ENCODE peak calls at places on chromosome 13, in six cellular contexts. One of them, this sample, is unnamed. For H3K36me3, the result is how much of the 10 kb centered on the place peaks cover.

GRCh38 chr13:97977376-97977705 is 23.9 kb downstream of the IPO5 start:
- DNase-seq in colonic mucosa: no peak
- DNase-seq in astrocyte: no peak
- DNase-seq in upper lobe of right lung: no peak
- DNase-seq in suprapubic skin: no peak
- DNase-seq in ascending aorta: no peak
- DNase-seq in this sample: no peak

GRCh38 chr13:105121221-105121620 is 1414.2 kb downstream of the EFNB2 start:
- DNase-seq in ascending aorta: no peak
- DNase-seq in suprapubic skin: no peak
- DNase-seq in astrocyte: no peak
- DNase-seq in colonic mucosa: no peak
- DNase-seq in upper lobe of right lung: no peak
- DNase-seq in this sample: no peak

GRCh38 chr13:66312312-66313087 is 917.6 kb downstream of the PCDH9 start:
- DNase-seq in upper lobe of right lung: no peak
- DNase-seq in suprapubic skin: no peak
- DNase-seq in ascending aorta: no peak
- DNase-seq in colonic mucosa: peak
- DNase-seq in astrocyte: peak
- DNase-seq in this sample: no peak

GRCh38 chr13:39311619-39312018 is 273.4 kb downstream of the NHLRC3 start:
- DNase-seq in upper lobe of right lung: no peak
- DNase-seq in astrocyte: peak
- DNase-seq in ascending aorta: no peak
- DNase-seq in colonic mucosa: no peak
- DNase-seq in suprapubic skin: no peak
- DNase-seq in this sample: no peak

GRCh38 chr13:72657379-72657778 is 70.0 kb downstream of the MZT1 start:
- DNase-seq in suprapubic skin: no peak
- DNase-seq in ascending aorta: no peak
- DNase-seq in astrocyte: no peak
- DNase-seq in upper lobe of right lung: no peak
- DNase-seq in colonic mucosa: no peak
- DNase-seq in this sample: no peak

GRCh38 chr13:28355822-28356371 is 139.0 kb downstream of the FLT1 start:
- DNase-seq in astrocyte: peak
- DNase-seq in colonic mucosa: no peak
- DNase-seq in ascending aorta: no peak
- DNase-seq in upper lobe of right lung: no peak
- DNase-seq in suprapubic skin: no peak
- DNase-seq in this sample: no peak

GRCh38 chr13:35365885-35366284 is 110.6 kb downstream of the MAB21L1 start:
- DNase-seq in astrocyte: no peak
- DNase-seq in upper lobe of right lung: no peak
- DNase-seq in ascending aorta: no peak
- DNase-seq in suprapubic skin: no peak
- DNase-seq in colonic mucosa: no peak
- DNase-seq in this sample: no peak

GRCh38 chr13:95924389-95924994 is 128.7 kb downstream of the UGGT2 start:
- DNase-seq in astrocyte: peak
- DNase-seq in colonic mucosa: no peak
- DNase-seq in upper lobe of right lung: no peak
- DNase-seq in ascending aorta: no peak
- DNase-seq in suprapubic skin: no peak
- DNase-seq in this sample: no peak

GRCh38 chr13:113034451-113035208 is 65.6 kb downstream of the MCF2L start:
- DNase-seq in ascending aorta: no peak
- DNase-seq in upper lobe of right lung: no peak
- DNase-seq in colonic mucosa: peak
- DNase-seq in suprapubic skin: no peak
- DNase-seq in astrocyte: peak
- DNase-seq in this sample: no peak

GRCh38 chr13:28983661-28984060 is 163.5 kb downstream of the MTUS2 start:
- DNase-seq in upper lobe of right lung: no peak
- DNase-seq in ascending aorta: no peak
- DNase-seq in suprapubic skin: no peak
- DNase-seq in colonic mucosa: no peak
- DNase-seq in astrocyte: no peak
- DNase-seq in this sample: no peak

GRCh38 chr13:99496322-99497142 is 4.7 kb upstream of the TM9SF2 start:
- DNase-seq in upper lobe of right lung: no peak
- DNase-seq in suprapubic skin: peak
- DNase-seq in colonic mucosa: peak
- DNase-seq in ascending aorta: peak
- DNase-seq in astrocyte: peak
- DNase-seq in this sample: no peak

GRCh38 chr13:60591348-60591747 is 194.3 kb downstream of the TDRD3 start:
- DNase-seq in colonic mucosa: no peak
- DNase-seq in suprapubic skin: no peak
- DNase-seq in astrocyte: peak
- DNase-seq in upper lobe of right lung: no peak
- DNase-seq in ascending aorta: no peak
- DNase-seq in this sample: no peak

GRCh38 chr13:44063467-44063866 is 183.8 kb downstream of the LACC1 start:
- DNase-seq in colonic mucosa: no peak
- DNase-seq in astrocyte: no peak
- DNase-seq in upper lobe of right lung: no peak
- DNase-seq in suprapubic skin: no peak
- DNase-seq in ascending aorta: no peak
- DNase-seq in this sample: no peak

GRCh38 chr13:72137782-72138181 is 270.8 kb upstream of the DACH1 start:
- DNase-seq in astrocyte: no peak
- DNase-seq in ascending aorta: no peak
- DNase-seq in upper lobe of right lung: no peak
- DNase-seq in suprapubic skin: no peak
- DNase-seq in colonic mucosa: no peak
- DNase-seq in this sample: no peak

GRCh38 chr13:94557836-94558235 is 38.1 kb downstream of the TGDS start:
- DNase-seq in suprapubic skin: no peak
- DNase-seq in astrocyte: no peak
- DNase-seq in upper lobe of right lung: no peak
- DNase-seq in ascending aorta: no peak
- DNase-seq in colonic mucosa: no peak
- DNase-seq in this sample: no peak

GRCh38 chr13:113526466-113527220 is 36.1 kb upstream of the DCUN1D2 start:
- DNase-seq in ascending aorta: no peak
- DNase-seq in suprapubic skin: no peak
- DNase-seq in upper lobe of right lung: no peak
- DNase-seq in colonic mucosa: no peak
- DNase-seq in astrocyte: no peak
- DNase-seq in this sample: no peak

GRCh38 chr13:49351871-49352270 is 92.0 kb downstream of the CAB39L start:
- DNase-seq in ascending aorta: no peak
- DNase-seq in astrocyte: peak
- DNase-seq in upper lobe of right lung: no peak
- DNase-seq in colonic mucosa: no peak
- DNase-seq in suprapubic skin: no peak
- DNase-seq in this sample: no peak

GRCh38 chr13:48636550-48636949 is 17.2 kb upstream of the CYSLTR2 start:
- DNase-seq in colonic mucosa: no peak
- DNase-seq in suprapubic skin: no peak
- DNase-seq in ascending aorta: no peak
- DNase-seq in astrocyte: peak
- DNase-seq in upper lobe of right lung: no peak
- DNase-seq in this sample: no peak

GRCh38 chr13:64075543-64076271 is 2660.1 kb upstream of the PCDH20 start:
- DNase-seq in colonic mucosa: no peak
- DNase-seq in upper lobe of right lung: no peak
- DNase-seq in suprapubic skin: no peak
- DNase-seq in ascending aorta: no peak
- DNase-seq in astrocyte: no peak
- DNase-seq in this sample: no peak

DNA sequence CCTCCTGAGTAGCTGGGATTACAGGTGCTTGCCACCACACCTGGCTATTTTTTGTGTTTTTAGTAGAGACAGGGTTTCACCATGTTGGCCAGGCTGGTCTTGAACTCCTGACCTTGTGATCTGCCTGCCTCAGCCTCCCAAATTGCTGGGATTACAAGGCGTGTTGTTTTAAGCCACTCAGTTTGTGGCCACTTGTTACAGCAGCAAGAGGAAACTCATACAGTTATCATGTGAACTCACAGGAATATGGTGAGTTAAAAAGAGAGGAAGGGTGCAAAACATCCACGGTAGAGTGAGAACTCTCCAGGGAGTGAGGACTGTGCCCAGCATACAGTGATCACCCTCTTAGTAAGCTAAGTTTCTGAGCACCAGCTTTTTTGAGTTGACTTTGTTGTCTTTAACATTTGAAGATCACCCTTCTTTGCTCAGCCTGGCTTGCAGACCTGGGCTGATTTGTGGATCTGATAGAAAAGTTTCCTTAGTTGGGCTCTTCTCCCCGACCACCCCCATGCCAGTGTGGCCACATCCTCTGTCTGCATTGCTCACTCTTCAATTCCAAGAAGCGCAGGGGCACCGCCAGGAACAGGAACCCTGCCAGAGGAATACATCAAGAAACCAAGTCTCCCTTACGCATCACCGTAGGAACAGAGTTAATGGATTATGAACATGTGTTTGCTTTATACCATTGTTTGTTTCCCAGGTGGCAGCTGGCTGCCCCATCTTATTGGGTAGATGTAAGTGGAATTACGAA is 16.0 kb downstream of the ALOX5AP start:
- DNase-seq in upper lobe of right lung: no peak
- DNase-seq in suprapubic skin: no peak
- DNase-seq in ascending aorta: no peak
- DNase-seq in colonic mucosa: no peak
- DNase-seq in astrocyte: peak
- DNase-seq in this sample: no peak
- H3K36me3 ChIP-seq in upper lobe of right lung: under half
- H3K36me3 ChIP-seq in suprapubic skin: under half
- H3K36me3 ChIP-seq in ascending aorta: under half
- H3K36me3 ChIP-seq in colonic mucosa: under half
- H3K36me3 ChIP-seq in astrocyte: under half
- H3K36me3 ChIP-seq in this sample: under half

DNA sequence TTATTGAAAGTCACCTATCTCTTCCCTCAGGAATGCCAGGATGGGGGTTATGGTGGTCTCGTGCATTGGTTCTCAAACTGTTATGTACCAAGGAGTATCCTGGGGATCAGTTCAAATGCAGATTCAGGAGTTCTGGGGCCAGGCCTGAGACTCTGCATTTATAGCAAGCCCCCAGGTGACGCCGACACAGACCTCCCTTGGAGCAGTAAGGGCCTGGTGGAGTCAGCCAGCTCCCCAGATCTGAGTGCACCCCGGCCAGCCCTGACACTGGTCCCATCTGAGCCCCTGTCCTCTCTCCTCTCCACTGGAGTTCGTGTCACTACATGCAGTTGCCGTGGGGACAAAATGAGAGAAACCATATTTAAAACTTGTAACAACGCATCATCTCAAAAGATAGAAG is 112.9 kb downstream of the COL4A2 start:
- DNase-seq in ascending aorta: no peak
- DNase-seq in suprapubic skin: no peak
- DNase-seq in upper lobe of right lung: no peak
- DNase-seq in colonic mucosa: no peak
- DNase-seq in astrocyte: no peak
- DNase-seq in this sample: no peak
- H3K36me3 ChIP-seq in ascending aorta: under half
- H3K36me3 ChIP-seq in suprapubic skin: under half
- H3K36me3 ChIP-seq in upper lobe of right lung: under half
- H3K36me3 ChIP-seq in colonic mucosa: under half
- H3K36me3 ChIP-seq in astrocyte: under half
- H3K36me3 ChIP-seq in this sample: under half

GRCh38 chr13:106568225-106569003 is 477 bp upstream of the ARGLU1 start:
- DNase-seq in colonic mucosa: no peak
- DNase-seq in suprapubic skin: no peak
- DNase-seq in ascending aorta: no peak
- DNase-seq in upper lobe of right lung: no peak
- DNase-seq in astrocyte: no peak
- DNase-seq in this sample: no peak

GRCh38 chr13:106566682-106567420 is 1.1 kb downstream of the ARGLU1 start:
- DNase-seq in suprapubic skin: no peak
- DNase-seq in colonic mucosa: peak
- DNase-seq in ascending aorta: peak
- DNase-seq in astrocyte: peak
- DNase-seq in upper lobe of right lung: peak
- DNase-seq in this sample: peak

GRCh38 chr13:106562301-106562700 is 5.6 kb downstream of the ARGLU1 start:
- DNase-seq in colonic mucosa: no peak
- DNase-seq in upper lobe of right lung: no peak
- DNase-seq in ascending aorta: no peak
- DNase-seq in suprapubic skin: no peak
- DNase-seq in astrocyte: no peak
- DNase-seq in this sample: no peak

GRCh38 chr13:106567421-106568224 is at the start of gene ARGLU1:
- DNase-seq in colonic mucosa: peak
- DNase-seq in suprapubic skin: peak
- DNase-seq in ascending aorta: peak
- DNase-seq in upper lobe of right lung: peak
- DNase-seq in astrocyte: peak
- DNase-seq in this sample: peak

DNA sequence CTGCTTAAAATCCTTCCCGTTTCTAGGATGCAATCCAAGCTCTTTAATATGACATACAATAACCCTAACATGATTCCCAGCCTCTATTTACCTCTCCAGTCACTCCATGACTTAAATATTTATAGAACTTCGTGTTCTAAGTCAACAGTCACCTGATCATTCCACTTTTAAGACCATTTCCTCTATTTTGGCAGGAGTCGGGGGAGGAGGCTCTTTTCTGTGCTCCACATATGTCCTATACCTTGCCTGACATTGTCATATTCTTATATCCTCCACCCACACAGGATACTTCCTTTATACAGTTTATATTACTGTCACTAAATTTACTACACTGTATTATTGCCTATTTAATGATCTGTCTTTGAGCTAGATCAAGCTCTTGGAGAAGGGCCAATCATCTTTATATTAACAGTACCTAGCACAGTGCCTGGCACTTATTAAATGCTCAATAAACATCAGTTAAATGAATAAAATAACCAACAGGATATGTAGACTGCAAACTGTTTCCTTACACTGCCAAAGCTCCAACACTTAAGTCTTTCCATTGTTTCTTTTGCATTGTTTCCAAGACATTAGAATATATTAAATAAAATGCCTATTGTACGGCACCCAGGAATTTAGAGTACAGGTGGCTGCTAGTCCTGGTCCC is 2.7 kb downstream of the ARGLU1 start:
- DNase-seq in colonic mucosa: no peak
- DNase-seq in upper lobe of right lung: no peak
- DNase-seq in astrocyte: no peak
- DNase-seq in ascending aorta: no peak
- DNase-seq in suprapubic skin: no peak
- DNase-seq in this sample: no peak
- H3K36me3 ChIP-seq in colonic mucosa: under half
- H3K36me3 ChIP-seq in upper lobe of right lung: under half
- H3K36me3 ChIP-seq in astrocyte: under half
- H3K36me3 ChIP-seq in ascending aorta: under half
- H3K36me3 ChIP-seq in suprapubic skin: under half
- H3K36me3 ChIP-seq in this sample: under half

DNA sequence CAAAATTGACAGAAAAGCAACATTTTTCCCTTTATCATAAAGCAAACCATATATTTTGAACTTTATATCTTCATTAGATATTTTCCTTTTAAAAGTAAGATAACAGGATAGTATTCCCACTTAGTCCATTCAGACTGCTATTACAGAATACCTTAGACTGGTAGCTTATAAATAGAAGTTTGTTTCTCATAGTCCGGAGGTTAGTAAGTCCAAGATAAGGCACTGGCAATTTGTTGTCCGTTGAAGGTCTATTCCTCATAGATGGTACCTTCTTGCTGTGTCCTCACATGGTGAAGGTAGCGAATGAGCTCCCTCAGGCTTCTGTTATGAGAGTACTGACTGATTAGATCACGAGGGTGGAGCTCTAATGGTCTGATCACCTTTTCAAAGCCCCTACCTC is 70.4 kb downstream of the ZMYM2 start:
- DNase-seq in upper lobe of right lung: no peak
- DNase-seq in ascending aorta: no peak
- DNase-seq in astrocyte: no peak
- DNase-seq in suprapubic skin: no peak
- DNase-seq in colonic mucosa: no peak
- DNase-seq in this sample: no peak
- H3K36me3 ChIP-seq in upper lobe of right lung: half or more
- H3K36me3 ChIP-seq in ascending aorta: under half
- H3K36me3 ChIP-seq in astrocyte: under half
- H3K36me3 ChIP-seq in suprapubic skin: under half
- H3K36me3 ChIP-seq in colonic mucosa: under half
- H3K36me3 ChIP-seq in this sample: half or more